ENCODE peak calls at places on chromosomes 1 and 21, in seven cellular contexts. K is NB4, S is cardiac fibroblast, U is MM.1S, X is GM12878, H is left ventricle myocardium inferior, V is AG04450. A is an unnamed sample.

GRCh38 chr1:244381887-244382565 is 69.7 kb downstream of the ADSS2 start:
- DNase-seq in K (no peak), S (peak; percentile 75), U (no peak), X (no peak), H (no peak), V (peak; percentile 24), A (peak; percentile 41)

GRCh38 chr1:1678581-1679380 is 13.8 kb downstream of the SLC35E2B start:
- DNase-seq in K (peak; percentile 56), S (no peak), U (peak; percentile 86), X (peak; percentile 23), H (no peak), V (no peak), A (no peak)

GRCh38 chr1:22500058-22500457 is 48.4 kb downstream of the ZBTB40 start:
- DNase-seq in K (no peak), S (peak; percentile 2), U (no peak), X (no peak), H (no peak), V (no peak), A (no peak)

GRCh38 chr1:74407902-74408301 is 104.5 kb downstream of the LRRC53 start:
- DNase-seq in K (no peak), S (no peak), U (no peak), X (no peak), H (no peak), V (no peak), A (no peak)

GRCh38 chr1:115220340-115221030 is 117.6 kb downstream of the NGF start:
- DNase-seq in K (no peak), S (no peak), U (no peak), X (no peak), H (no peak), V (no peak), A (no peak)

GRCh38 chr1:20100632-20101355 is 18.5 kb downstream of the PLA2G2D start:
- DNase-seq in K (peak; percentile 62), S (peak; percentile 73), U (peak; percentile 23), X (no peak), H (no peak), V (peak; percentile 11), A (no peak)

GRCh38 chr1:21324368-21325137 is 34.3 kb upstream of the ECE1 start:
- DNase-seq in K (peak; percentile 94), S (peak; percentile 96), U (no peak), X (peak; percentile 41), H (peak; percentile 73), V (no peak), A (no peak)

GRCh38 chr1:234398849-234399381 is 25.7 kb downstream of the COA6 start:
- DNase-seq in K (peak; percentile 69), S (peak; percentile 52), U (peak; percentile 11), X (peak; percentile 75), H (no peak), V (no peak), A (no peak)

GRCh38 chr1:44261963-44262362 is 48.7 kb downstream of the DMAP1 start:
- DNase-seq in K (no peak), S (no peak), U (no peak), X (no peak), H (no peak), V (no peak), A (no peak)

GRCh38 chr1:8089535-8090228 is 63.6 kb upstream of the ERRFI1 start:
- DNase-seq in K (no peak), S (peak; percentile 67), U (no peak), X (no peak), H (no peak), V (no peak), A (no peak)

GRCh38 chr1:119964673-119965363 is 68.5 kb upstream of the ADAM30 start:
- DNase-seq in K (no peak), S (no peak), U (no peak), X (no peak), H (no peak), V (peak; percentile 38), A (no peak)

GRCh38 chr1:100443739-100444571 is 91.6 kb downstream of the CDC14A start:
- DNase-seq in K (no peak), S (peak; percentile 50), U (peak; percentile 36), X (peak; percentile 42), H (no peak), V (peak; percentile 33), A (no peak)

GRCh38 chr1:228903573-228904122 is 168.4 kb downstream of the RHOU start:
- DNase-seq in K (no peak), S (peak; percentile 5), U (no peak), X (no peak), H (no peak), V (no peak), A (no peak)

GRCh38 chr1:161484613-161485012 is 20.6 kb upstream of the FCGR2A start:
- DNase-seq in K (peak; percentile 50), S (peak; percentile 13), U (peak; percentile 34), X (no peak), H (no peak), V (no peak), A (no peak)
- TF ChIP-seq CTCF in K (peak; percentile 42), S (peak; percentile 28), U (peak; percentile 54), X (peak; percentile 30), H (no peak), V (peak; percentile 40), A (no peak)

GRCh38 chr1:91863498-91863897 is 22.5 kb downstream of the TGFBR3 start:
- DNase-seq in K (no peak), S (no peak), U (no peak), X (no peak), H (no peak), V (no peak), A (no peak)
- H3K4me3 ChIP-seq in K (no peak overlapping the region), S (no peak overlapping the region), U (no peak overlapping the region), X (no peak overlapping the region), H (no peak overlapping the region), V (no peak overlapping the region), A (no peak overlapping the region)

DNA sequence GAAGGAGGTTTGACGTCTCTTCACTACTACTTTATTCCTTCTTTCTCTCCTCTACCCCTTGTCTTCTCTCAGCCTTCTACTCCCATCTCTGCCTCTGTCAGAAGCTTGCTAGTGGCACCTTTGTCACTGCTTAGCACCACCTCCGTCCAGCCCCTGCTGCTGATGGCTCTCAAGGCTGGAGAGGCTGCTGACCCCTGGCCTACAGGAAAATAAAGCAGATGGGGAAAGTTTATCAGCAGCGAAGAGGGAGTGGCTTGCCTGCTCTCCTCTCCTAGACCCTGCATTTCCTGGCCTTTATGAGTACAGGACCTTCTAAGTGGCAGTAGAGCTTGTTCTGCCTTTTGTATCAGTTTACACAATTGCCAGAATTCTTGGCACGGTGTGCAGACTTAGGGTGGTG is 27.0 kb downstream of the PROX1 start:
- DNase-seq in K (no peak), S (no peak), U (no peak), X (no peak), H (no peak), V (no peak), A (no peak)
- TF ChIP-seq CTCF in K (no peak), S (no peak), U (no peak), X (no peak), H (no peak), V (no peak), A (no peak)

GRCh38 chr1:9589719-9590157 is 1.0 kb downstream of the TMEM201 start:
- DNase-seq in K (peak; percentile 28), S (peak; percentile 22), U (no peak), X (no peak), H (no peak), V (no peak), A (no peak)
- H3K4me3 ChIP-seq in K (peak overlapping the region; percentile 87), S (peak overlapping the region; percentile 62), U (peak overlapping the region; percentile 97), X (peak overlapping the region; percentile 73), H (peak overlapping the region; percentile 76), V (peak overlapping the region; percentile 69), A (peak overlapping the region; percentile 67)

DNA sequence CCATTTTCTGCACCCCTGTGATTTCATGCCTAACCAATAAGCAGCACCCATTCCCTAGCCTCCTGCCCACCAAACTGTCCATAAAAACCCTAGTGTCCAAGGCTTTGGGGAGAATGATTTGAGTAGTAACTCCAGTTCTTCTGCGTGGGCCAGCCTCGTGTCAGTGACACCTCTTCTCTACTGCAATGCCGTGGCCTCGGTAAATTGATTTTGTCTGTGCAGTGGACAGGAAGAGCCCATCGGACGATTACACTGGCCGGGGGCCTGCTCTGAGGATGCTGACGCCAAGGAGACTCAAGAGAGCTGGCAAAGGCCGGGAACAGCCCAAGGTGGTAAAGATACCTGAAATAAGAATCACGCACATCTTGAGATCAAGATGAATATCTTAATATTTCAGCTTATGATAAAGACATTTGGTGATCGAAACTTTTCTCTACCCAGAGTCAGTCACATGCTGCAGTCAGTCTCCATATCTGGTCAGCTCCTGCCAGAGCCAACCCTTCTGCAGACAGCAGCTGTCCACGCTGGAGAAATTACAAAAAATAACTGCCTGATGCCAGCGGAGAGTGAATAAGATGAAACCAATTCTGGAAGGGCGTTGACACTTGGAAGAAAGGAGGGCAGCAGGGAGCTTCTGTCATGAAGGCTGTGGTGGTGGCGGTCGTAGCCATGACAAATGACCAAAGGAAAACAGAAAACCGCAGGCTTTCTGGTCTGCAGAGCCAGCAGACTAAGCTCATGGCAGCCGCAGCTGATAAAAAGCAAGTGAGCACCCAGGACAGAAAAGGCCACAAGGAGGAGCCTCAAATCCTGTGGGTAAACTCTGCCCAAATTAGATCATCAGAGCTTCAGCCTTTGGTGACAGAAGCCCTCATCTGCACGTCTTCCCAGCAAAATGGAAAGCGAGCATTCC is 29.1 kb downstream of the RSPH1 start:
- DNase-seq in K (peak; percentile 96), S (peak; percentile 46), U (peak; percentile 85), X (no peak), H (no peak), V (no peak), A (no peak)
- TF ChIP-seq CTCF in K (peak; percentile 31), S (peak; percentile 23), U (peak; percentile 58), X (peak; percentile 46), H (peak; percentile 55), V (no peak), A (no peak)

GRCh38 chr1:117702654-117703053 is 96.8 kb downstream of the TENT5C start:
- DNase-seq in K (no peak), S (no peak), U (no peak), X (no peak), H (no peak), V (no peak), A (no peak)
- H3K4me3 ChIP-seq in K (no peak overlapping the region), S (no peak overlapping the region), U (no peak overlapping the region), X (no peak overlapping the region), H (no peak overlapping the region), V (no peak overlapping the region), A (no peak overlapping the region)

DNA sequence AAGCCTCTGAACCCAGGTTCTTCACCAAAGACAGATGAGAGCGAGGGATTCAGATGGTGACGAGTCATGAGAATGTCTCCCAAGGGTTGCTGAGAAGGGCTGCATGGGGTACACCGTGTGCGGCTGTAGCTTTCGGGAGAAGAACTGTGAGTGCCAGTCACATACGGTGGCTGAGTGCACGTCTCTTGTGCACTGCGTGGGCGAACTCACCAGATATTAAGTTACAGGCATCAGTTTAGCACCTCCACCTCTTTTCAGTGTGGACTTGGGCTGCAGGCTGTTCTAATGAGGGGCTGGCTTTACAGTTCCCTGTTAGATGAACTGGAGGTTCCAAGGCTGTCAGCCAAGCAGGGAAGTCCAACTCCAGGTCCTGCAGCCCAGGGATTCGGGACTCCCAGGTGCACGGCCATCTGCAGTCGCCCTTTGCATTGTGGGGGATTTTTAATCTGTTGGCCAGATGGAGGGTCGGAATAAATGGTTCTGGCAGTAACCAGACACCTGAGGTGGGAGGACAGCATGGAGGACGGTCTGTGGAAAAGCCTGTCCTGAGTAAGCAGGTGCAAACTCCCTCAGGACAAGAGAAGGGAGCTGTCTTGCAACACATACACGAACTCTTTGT is 26.5 kb upstream of the AVPR1B start:
- DNase-seq in K (no peak), S (no peak), U (peak; percentile 0), X (no peak), H (no peak), V (no peak), A (no peak)
- TF ChIP-seq CTCF in K (no peak), S (no peak), U (no peak), X (no peak), H (no peak), V (no peak), A (no peak)